ENCODE peak calls at places on chromosome 12, in nine cellular contexts. Q, P, B, W, D, U, O, A and F are unnamed samples.

GRCh38 chr12:54933381-54933780 is 51.2 kb downstream of the TESPA1 start:
- DNase-seq in B (no peak), W (no peak), Q (no peak), P (no peak), O (no peak), D (no peak), A (peak), U (peak), F (no peak)

GRCh38 chr12:105018761-105019160 is 32.6 kb downstream of the NOPCHAP1 start:
- DNase-seq in P (no peak), W (no peak), U (no peak), O (no peak), D (no peak), A (no peak), Q (no peak), B (no peak), F (no peak)

GRCh38 chr12:3294481-3294911 is 196.5 kb upstream of the PRMT8 start:
- DNase-seq in O (no peak), A (no peak), U (no peak), D (no peak), W (no peak), B (no peak), P (no peak), Q (no peak), F (no peak)

GRCh38 chr12:125889742-125890141 is 824.5 kb downstream of the AACS start:
- DNase-seq in B (no peak), Q (no peak), P (no peak), A (no peak), D (no peak), U (no peak), W (no peak), O (no peak), F (no peak)

GRCh38 chr12:83514372-83514771 is 827.7 kb downstream of the TMTC2 start:
- DNase-seq in A (no peak), O (no peak), W (no peak), D (no peak), Q (no peak), P (no peak), B (no peak), U (no peak), F (no peak)

GRCh38 chr12:53352331-53353258 is 16.4 kb upstream of the SP7 start:
- DNase-seq in Q (peak), B (peak), A (peak), O (peak), U (peak), W (peak), P (peak), D (peak), F (peak)

GRCh38 chr12:107509421-107509820 is 176.2 kb upstream of the PWP1 start:
- DNase-seq in B (no peak), U (no peak), D (no peak), W (no peak), P (no peak), O (no peak), A (no peak), Q (no peak), F (no peak)

GRCh38 chr12:123044351-123044750 is 63.9 kb downstream of the ARL6IP4 start:
- DNase-seq in A (no peak), P (no peak), W (no peak), B (no peak), Q (no peak), D (no peak), U (no peak), O (no peak), F (no peak)

GRCh38 chr12:19158909-19159308 is 29.4 kb downstream of the PLEKHA5 start:
- DNase-seq in W (no peak), O (no peak), Q (no peak), D (no peak), A (no peak), B (no peak), P (no peak), U (no peak), F (no peak)

GRCh38 chr12:15629108-15629507 is 160.1 kb downstream of the EPS8 start:
- DNase-seq in Q (peak), A (peak), U (peak), D (peak), W (no peak), O (no peak), B (peak), P (peak), F (no peak)

GRCh38 chr12:70733385-70733784 is 96.2 kb upstream of the PTPRB start:
- DNase-seq in Q (peak), O (no peak), P (no peak), U (peak), B (peak), D (no peak), A (peak), W (no peak), F (no peak)

GRCh38 chr12:2336409-2336829 is 283.6 kb downstream of the CACNA1C start:
- DNase-seq in A (peak), B (no peak), O (no peak), D (peak), P (no peak), U (peak), W (no peak), Q (no peak), F (no peak)

GRCh38 chr12:76711241-76711640 is 52.7 kb upstream of the ZDHHC17 start:
- DNase-seq in W (no peak), B (no peak), O (no peak), A (no peak), D (no peak), Q (no peak), P (no peak), U (no peak), F (no peak)

DNA sequence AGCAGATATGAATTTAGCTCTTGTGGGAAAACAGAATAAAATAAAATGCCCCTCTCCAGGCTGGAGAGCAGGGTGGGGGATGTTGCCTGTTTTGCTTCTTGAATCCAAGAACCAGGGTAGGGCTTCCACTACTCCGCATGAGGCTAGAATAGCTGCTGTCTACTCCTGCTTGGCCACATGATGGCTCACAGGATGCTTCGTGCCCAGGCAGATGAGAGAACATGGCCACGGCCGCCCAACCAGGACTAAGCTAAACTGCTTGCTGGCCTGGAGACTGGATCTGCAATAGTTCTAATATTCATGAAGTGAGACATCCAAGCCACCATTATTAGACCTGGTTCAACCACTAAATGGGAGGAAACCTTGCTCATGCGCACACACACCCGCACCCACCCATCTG is 122.2 kb upstream of the METAP2 start:
- DNase-seq in U (no peak), O (no peak), P (no peak), W (no peak), B (no peak), D (peak), A (no peak), Q (no peak), F (no peak)
- TF ChIP-seq CTCF in U (no peak), O (no peak), P (no peak), W (no peak), B (no peak), D (peak), A (peak), Q (no peak), F (peak)

GRCh38 chr12:16962889-16963288 is 356.9 kb upstream of the LMO3 start:
- DNase-seq in W (no peak), Q (no peak), P (no peak), D (no peak), U (no peak), O (no peak), A (no peak), B (no peak), F (no peak)
- TF ChIP-seq CTCF in W (no peak), Q (no peak), P (no peak), D (no peak), U (no peak), O (no peak), A (no peak), B (no peak), F (no peak)

GRCh38 chr12:121638298-121639202 is 12.2 kb downstream of the ORAI1 start:
- DNase-seq in P (no peak), D (no peak), U (no peak), W (no peak), A (no peak), O (no peak), Q (no peak), B (no peak), F (no peak)
- TF ChIP-seq CTCF in P (no peak), D (no peak), U (no peak), W (no peak), A (no peak), O (no peak), Q (no peak), B (no peak), F (no peak)

GRCh38 chr12:10505620-10506019 is at the start of gene EIF2S3B:
- DNase-seq in P (no peak), W (no peak), A (no peak), D (no peak), O (no peak), Q (peak), U (no peak), B (no peak), F (no peak)

GRCh38 chr12:10497602-10498001 is 8.1 kb upstream of the EIF2S3B start:
- DNase-seq in D (no peak), A (peak), B (no peak), Q (no peak), U (no peak), P (no peak), W (no peak), O (no peak), F (no peak)

GRCh38 chr12:10498042-10498441 is 7.6 kb upstream of the EIF2S3B start:
- DNase-seq in Q (no peak), B (no peak), D (no peak), A (no peak), W (no peak), P (no peak), O (no peak), U (no peak), F (no peak)

GRCh38 chr12:10503460-10503859 is 2.2 kb upstream of the EIF2S3B start:
- DNase-seq in A (no peak), D (no peak), B (no peak), U (no peak), W (no peak), O (no peak), Q (no peak), P (no peak), F (no peak)

GRCh38 chr12:10501031-10501430 is 4.7 kb upstream of the EIF2S3B start:
- DNase-seq in A (no peak), O (no peak), D (no peak), P (no peak), W (no peak), U (no peak), B (no peak), Q (no peak), F (no peak)
- TF ChIP-seq CTCF in A (peak), O (no peak), D (no peak), P (no peak), W (no peak), U (peak), B (peak), Q (no peak), F (peak)

GRCh38 chr12:28536088-28536487 is 345.8 kb downstream of the CCDC91 start:
- DNase-seq in A (peak), B (no peak), D (no peak), W (no peak), P (no peak), U (peak), Q (no peak), O (no peak), F (no peak)
- TF ChIP-seq CTCF in A (no peak), B (no peak), D (no peak), W (no peak), P (no peak), U (peak), Q (no peak), O (no peak), F (no peak)

DNA sequence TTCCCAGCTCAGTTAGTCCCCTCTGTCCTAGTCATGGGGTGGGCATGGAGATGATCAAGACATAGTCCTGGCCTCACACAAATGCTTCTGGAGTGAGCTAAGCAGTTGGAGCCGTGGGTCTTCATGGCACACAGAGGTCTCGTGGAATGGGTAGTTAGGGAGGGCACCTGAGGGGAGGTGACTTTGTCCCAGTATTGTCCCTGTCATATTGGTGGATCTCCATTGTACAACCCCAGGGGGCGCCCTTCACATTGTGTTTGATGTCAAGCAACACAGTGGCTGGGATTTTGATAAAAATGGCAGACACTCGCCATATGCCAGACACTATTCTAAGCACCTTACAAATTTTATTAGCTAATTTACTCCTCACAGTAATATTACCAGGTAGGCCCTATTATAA is 175.4 kb upstream of the LHX5 start:
- DNase-seq in Q (peak), O (no peak), A (no peak), P (no peak), B (no peak), D (no peak), U (no peak), W (no peak), F (no peak)
- TF ChIP-seq CTCF in Q (no peak), O (peak), A (peak), P (no peak), B (no peak), D (no peak), U (peak), W (no peak), F (no peak)

DNA sequence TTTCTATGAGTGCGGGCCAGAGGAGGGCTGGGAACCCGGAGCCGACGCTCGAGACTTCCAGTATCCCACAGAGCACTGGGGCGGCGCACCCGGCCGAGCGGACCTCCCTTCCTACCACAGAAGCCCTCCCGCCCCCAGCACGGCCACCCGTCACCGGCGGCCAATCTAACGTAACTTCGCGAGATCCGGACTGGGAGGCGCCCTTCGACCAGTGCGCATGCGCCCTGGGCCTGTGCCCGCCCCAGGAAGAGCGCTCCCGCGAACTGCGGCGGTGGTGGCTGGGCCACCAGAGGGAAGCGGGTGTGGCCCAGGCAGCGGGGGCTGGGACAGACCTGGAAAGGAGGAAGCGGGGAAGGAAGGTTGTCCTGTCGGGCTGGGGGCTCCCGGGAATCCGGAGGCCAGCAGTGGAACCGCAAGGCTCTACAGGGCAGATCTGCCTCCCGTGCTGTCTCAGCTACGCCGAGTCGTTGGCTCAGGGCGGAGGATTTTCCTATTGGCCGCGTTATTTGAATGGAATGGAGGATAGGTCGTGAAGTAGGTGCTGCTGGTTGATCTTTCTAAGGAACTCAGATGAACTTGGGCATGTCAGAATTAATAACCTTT is at the start of gene PPP1R12A:
- DNase-seq in U (peak), P (peak), Q (peak), W (peak), D (peak), B (peak), A (peak), O (peak), F (peak)
- TF ChIP-seq CTCF in U (peak), P (no peak), Q (no peak), W (no peak), D (peak), B (no peak), A (peak), O (no peak), F (peak)